ENCODE peak calls at places on chromosome 22, in four cellular contexts. One of them, this sample, is unnamed.

GRCh38 chr22:40181323-40181722 is 3.6 kb downstream of the TNRC6B start:
- DNase-seq in HepG2: no peak
- DNase-seq in HCT116: no peak
- DNase-seq in K562: no peak
- DNase-seq in this sample: no peak

GRCh38 chr22:24423519-24424000 is 3.8 kb upstream of the ADORA2A start:
- DNase-seq in HCT116: no peak
- DNase-seq in K562: peak
- DNase-seq in HepG2: no peak
- DNase-seq in this sample: no peak

GRCh38 chr22:17830041-17830961 is 56.0 kb upstream of the BID start:
- DNase-seq in HCT116: peak
- DNase-seq in HepG2: peak
- DNase-seq in K562: peak
- DNase-seq in this sample: peak

GRCh38 chr22:50483106-50483505 is 1.8 kb downstream of the ADM2 start:
- DNase-seq in HCT116: no peak
- DNase-seq in HepG2: no peak
- DNase-seq in K562: no peak
- DNase-seq in this sample: no peak

GRCh38 chr22:45481661-45482060 is 21.0 kb upstream of the FBLN1 start:
- DNase-seq in K562: no peak
- DNase-seq in HepG2: no peak
- DNase-seq in HCT116: no peak
- DNase-seq in this sample: no peak

GRCh38 chr22:33018232-33018864 is 39.8 kb downstream of the SYN3 start:
- DNase-seq in HepG2: peak
- DNase-seq in K562: peak
- DNase-seq in HCT116: peak
- DNase-seq in this sample: peak

GRCh38 chr22:32714458-32715250 is 86.9 kb upstream of the TIMP3 start:
- DNase-seq in K562: no peak
- DNase-seq in HepG2: no peak
- DNase-seq in HCT116: no peak
- DNase-seq in this sample: no peak

GRCh38 chr22:46042786-46043185 is 65.8 kb upstream of the WNT7B start:
- DNase-seq in HepG2: no peak
- DNase-seq in K562: no peak
- DNase-seq in HCT116: no peak
- DNase-seq in this sample: no peak

GRCh38 chr22:30828187-30829155 is 133.8 kb downstream of the OSBP2 start:
- DNase-seq in HepG2: no peak
- DNase-seq in K562: no peak
- DNase-seq in HCT116: no peak
- DNase-seq in this sample: no peak

GRCh38 chr22:30830907-30831306 is 136.2 kb downstream of the OSBP2 start:
- DNase-seq in K562: no peak
- DNase-seq in HCT116: peak
- DNase-seq in HepG2: no peak
- DNase-seq in this sample: peak

GRCh38 chr22:30827646-30828045 is 133.0 kb downstream of the OSBP2 start:
- DNase-seq in HCT116: no peak
- DNase-seq in HepG2: no peak
- DNase-seq in K562: no peak
- DNase-seq in this sample: no peak

GRCh38 chr22:30832407-30832987 is 136.1 kb downstream of the MORC2 start:
- DNase-seq in HepG2: no peak
- DNase-seq in HCT116: no peak
- DNase-seq in K562: no peak
- DNase-seq in this sample: no peak

DNA sequence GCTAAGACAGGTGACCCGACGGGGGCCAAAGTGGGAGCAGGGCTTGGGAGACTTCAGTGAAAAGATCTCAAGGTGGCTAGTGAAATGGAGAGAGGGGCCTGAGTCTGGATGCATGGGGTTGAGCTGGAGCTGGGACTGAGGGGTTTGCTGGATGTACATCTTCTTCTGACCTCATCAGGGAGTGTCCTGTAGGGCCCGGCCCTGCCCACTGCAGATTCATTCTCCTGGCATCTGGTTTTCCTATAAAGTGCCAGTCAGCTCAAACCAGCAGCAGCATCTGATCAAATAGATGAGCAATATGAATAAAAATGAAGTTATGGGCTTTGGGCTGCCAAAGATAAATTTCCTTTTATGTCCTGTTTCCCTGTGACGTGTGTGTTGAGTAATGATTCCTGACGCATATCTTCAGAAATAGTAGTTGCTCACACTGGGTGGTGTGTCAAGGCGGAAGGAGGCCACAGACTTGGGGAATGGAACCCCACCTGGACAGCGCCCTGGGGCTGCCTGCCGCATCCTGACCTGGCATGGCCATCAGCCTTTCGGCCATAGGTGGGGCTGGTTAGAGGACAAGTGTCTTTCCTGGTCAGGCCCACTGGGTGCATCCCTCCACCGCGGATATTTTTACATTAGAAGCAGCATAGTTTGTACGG is 135.4 kb downstream of the OSBP2 start:
- DNase-seq in HCT116: peak
- DNase-seq in HepG2: no peak
- DNase-seq in K562: no peak
- DNase-seq in this sample: peak
- TF ChIP-seq TCF7L2 in HCT116: no peak
- TF ChIP-seq TCF7L2 in HepG2: no peak
- TF ChIP-seq TCF7L2 in K562: no peak
- TF ChIP-seq TCF7L2 in this sample: no peak

DNA sequence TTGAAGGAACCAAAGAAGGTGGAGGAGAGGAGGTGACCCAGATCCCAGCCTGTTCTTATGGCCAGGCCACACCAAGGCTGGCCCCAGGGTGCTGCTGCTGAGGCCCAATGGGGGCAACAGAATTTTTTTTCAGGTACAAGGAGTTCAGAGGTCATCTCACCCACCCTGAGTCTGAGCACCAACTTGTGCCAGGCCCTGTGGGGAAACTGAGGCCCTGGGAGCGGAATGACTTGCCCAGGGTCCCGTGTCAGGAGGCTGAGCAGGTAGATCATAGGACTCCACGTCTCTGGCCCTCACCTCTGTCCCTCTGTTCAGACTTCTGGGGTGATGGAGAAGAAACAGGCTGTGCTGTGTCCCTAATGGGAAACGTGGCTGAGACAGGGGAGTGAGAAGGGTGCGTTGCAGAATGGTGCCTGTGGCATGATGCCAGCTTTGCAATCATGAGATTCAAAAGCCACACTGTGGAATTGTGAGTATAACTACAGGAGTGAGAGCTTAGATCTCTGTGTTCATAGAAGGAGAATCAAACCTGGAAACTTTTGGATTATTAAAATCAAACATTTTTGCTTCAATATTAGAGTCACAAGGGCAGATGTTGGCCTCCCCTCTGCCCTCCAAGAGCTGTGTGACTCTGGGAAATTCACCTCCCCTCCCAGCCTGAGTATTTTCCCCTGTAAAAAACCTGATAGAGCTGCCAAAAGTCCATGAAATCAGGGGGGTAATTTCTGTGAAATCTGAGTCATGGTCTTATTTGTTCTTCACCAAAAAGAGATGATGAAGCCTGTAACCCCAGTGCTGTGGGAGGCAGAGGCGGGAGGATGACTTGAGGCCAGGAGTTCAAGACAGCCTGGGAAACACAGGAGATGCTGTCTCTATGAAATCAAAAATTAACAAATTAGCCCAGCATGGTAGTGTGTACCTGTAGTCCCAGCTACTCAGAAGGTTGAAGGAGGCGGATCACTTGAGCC is 874 bp downstream of the APOL1 start:
- DNase-seq in HCT116: no peak
- DNase-seq in HepG2: no peak
- DNase-seq in K562: no peak
- DNase-seq in this sample: no peak
- TF ChIP-seq TCF7L2 in HCT116: no peak
- TF ChIP-seq TCF7L2 in HepG2: no peak
- TF ChIP-seq TCF7L2 in K562: no peak
- TF ChIP-seq TCF7L2 in this sample: no peak

GRCh38 chr22:29985912-29986311 is 94.4 kb upstream of the HORMAD2 start:
- DNase-seq in K562: no peak
- DNase-seq in HCT116: no peak
- DNase-seq in HepG2: no peak
- DNase-seq in this sample: no peak

GRCh38 chr22:29989446-29989845 is 90.8 kb upstream of the HORMAD2 start:
- DNase-seq in HCT116: no peak
- DNase-seq in K562: no peak
- DNase-seq in HepG2: no peak
- DNase-seq in this sample: no peak

GRCh38 chr22:29983296-29983917 is 96.9 kb upstream of the HORMAD2 start:
- DNase-seq in HCT116: no peak
- DNase-seq in HepG2: no peak
- DNase-seq in K562: no peak
- DNase-seq in this sample: no peak

GRCh38 chr22:29988719-29989118 is 91.5 kb upstream of the HORMAD2 start:
- DNase-seq in HCT116: no peak
- DNase-seq in K562: no peak
- DNase-seq in HepG2: no peak
- DNase-seq in this sample: no peak

GRCh38 chr22:29987143-29987542 is 93.1 kb upstream of the HORMAD2 start:
- DNase-seq in HepG2: no peak
- DNase-seq in HCT116: no peak
- DNase-seq in K562: no peak
- DNase-seq in this sample: no peak
- TF ChIP-seq TCF7L2 in HepG2: no peak
- TF ChIP-seq TCF7L2 in HCT116: no peak
- TF ChIP-seq TCF7L2 in K562: no peak
- TF ChIP-seq TCF7L2 in this sample: no peak

GRCh38 chr22:26671317-26672059 is 14.1 kb downstream of the MIAT start:
- DNase-seq in K562: no peak
- DNase-seq in HCT116: no peak
- DNase-seq in HepG2: no peak
- DNase-seq in this sample: no peak
- TF ChIP-seq TCF7L2 in K562: no peak
- TF ChIP-seq TCF7L2 in HCT116: no peak
- TF ChIP-seq TCF7L2 in HepG2: no peak
- TF ChIP-seq TCF7L2 in this sample: no peak

DNA sequence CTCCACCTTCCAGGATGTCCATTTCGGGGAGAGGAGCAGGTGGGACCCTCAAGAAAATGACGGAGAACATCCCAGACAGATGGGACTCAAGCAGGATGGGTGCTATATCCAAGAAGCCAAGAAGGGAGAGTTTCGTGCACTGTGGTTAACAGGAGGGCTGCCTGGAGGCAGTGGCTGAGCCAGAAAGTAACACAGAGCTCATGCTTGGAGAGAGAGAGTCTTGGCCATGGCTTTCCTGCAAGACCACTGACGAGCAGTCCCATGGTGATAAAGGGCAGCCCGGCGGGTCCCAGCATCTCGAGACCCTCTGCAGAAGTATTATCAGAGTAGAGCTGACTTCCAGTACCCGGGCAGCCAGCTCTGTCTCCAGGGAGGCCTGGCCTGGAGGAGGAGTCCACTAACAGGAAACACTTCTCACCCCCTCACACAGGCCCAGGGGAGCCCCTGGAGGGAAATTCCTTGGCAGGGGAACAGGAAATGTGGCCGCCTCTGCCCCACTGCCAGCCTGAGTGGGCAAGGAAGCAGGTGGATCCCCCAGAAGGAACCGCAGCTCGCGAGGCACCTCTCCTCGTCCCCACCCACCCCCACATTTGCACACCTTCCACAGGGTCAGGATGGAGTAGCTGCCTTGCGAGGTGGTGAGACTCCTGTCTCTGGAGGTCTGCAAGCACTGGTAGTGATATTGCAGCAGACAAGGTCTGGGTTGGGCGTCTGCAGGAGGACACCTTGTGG is 32.2 kb downstream of the CYTH4 start:
- DNase-seq in K562: no peak
- DNase-seq in HCT116: no peak
- DNase-seq in HepG2: no peak
- DNase-seq in this sample: no peak
- TF ChIP-seq TCF7L2 in K562: no peak
- TF ChIP-seq TCF7L2 in HCT116: no peak
- TF ChIP-seq TCF7L2 in HepG2: no peak
- TF ChIP-seq TCF7L2 in this sample: no peak

GRCh38 chr22:49300951-49301397 is 526.7 kb downstream of the BRD1 start:
- DNase-seq in HepG2: no peak
- DNase-seq in K562: no peak
- DNase-seq in HCT116: no peak
- DNase-seq in this sample: no peak
- TF ChIP-seq TCF7L2 in HepG2: no peak
- TF ChIP-seq TCF7L2 in K562: no peak
- TF ChIP-seq TCF7L2 in HCT116: no peak
- TF ChIP-seq TCF7L2 in this sample: no peak

This sample was measured in Panc1.